ENCODE peak calls at places on chromosome 22, in five cellular contexts. One of them, this sample, is unnamed.

GRCh38 chr22:17905445-17905844 is 118.9 kb downstream of the MICAL3 start:
- DNase-seq in GM23248: no peak
- DNase-seq in keratinocyte: no peak
- DNase-seq in GM12878: no peak
- DNase-seq in neural progenitor cell: no peak
- DNase-seq in this sample: no peak

GRCh38 chr22:39316440-39317083 is 2.9 kb downstream of the RPL3 start:
- DNase-seq in GM23248: peak; percentile 95
- DNase-seq in keratinocyte: peak; percentile 69
- DNase-seq in GM12878: peak; percentile 45
- DNase-seq in neural progenitor cell: peak; percentile 88
- DNase-seq in this sample: peak; percentile 89

GRCh38 chr22:49929553-49929979 is 11.1 kb downstream of the CRELD2 start:
- DNase-seq in GM23248: peak; percentile 73
- DNase-seq in keratinocyte: no peak
- DNase-seq in GM12878: no peak
- DNase-seq in neural progenitor cell: peak; percentile 88
- DNase-seq in this sample: no peak

GRCh38 chr22:32044913-32045312 is 1.9 kb downstream of the SLC5A1 start:
- DNase-seq in GM23248: peak; percentile 2
- DNase-seq in keratinocyte: no peak
- DNase-seq in GM12878: no peak
- DNase-seq in neural progenitor cell: no peak
- DNase-seq in this sample: no peak

GRCh38 chr22:48934446-48934845 is 893.2 kb downstream of the BRD1 start:
- DNase-seq in GM23248: no peak
- DNase-seq in keratinocyte: no peak
- DNase-seq in GM12878: no peak
- DNase-seq in neural progenitor cell: no peak
- DNase-seq in this sample: no peak

GRCh38 chr22:30038219-30038618 is 42.0 kb upstream of the HORMAD2 start:
- DNase-seq in GM23248: peak; percentile 78
- DNase-seq in keratinocyte: no peak
- DNase-seq in GM12878: no peak
- DNase-seq in neural progenitor cell: no peak
- DNase-seq in this sample: peak; percentile 72

GRCh38 chr22:31969789-31970489 is 25.6 kb downstream of the YWHAH start:
- DNase-seq in GM23248: peak; percentile 78
- DNase-seq in keratinocyte: no peak
- DNase-seq in GM12878: no peak
- DNase-seq in neural progenitor cell: peak; percentile 88
- DNase-seq in this sample: peak; percentile 38

GRCh38 chr22:32699686-32700085 is 101.8 kb upstream of the TIMP3 start:
- DNase-seq in GM23248: no peak
- DNase-seq in keratinocyte: no peak
- DNase-seq in GM12878: no peak
- DNase-seq in neural progenitor cell: no peak
- DNase-seq in this sample: no peak

GRCh38 chr22:49807780-49808708 is 19.6 kb downstream of the BRD1 start:
- DNase-seq in GM23248: no peak
- DNase-seq in keratinocyte: no peak
- DNase-seq in GM12878: no peak
- DNase-seq in neural progenitor cell: no peak
- DNase-seq in this sample: peak; percentile 14

GRCh38 chr22:30821863-30822215 is 127.2 kb downstream of the OSBP2 start:
- DNase-seq in GM23248: no peak
- DNase-seq in keratinocyte: no peak
- DNase-seq in GM12878: no peak
- DNase-seq in neural progenitor cell: no peak
- DNase-seq in this sample: no peak

GRCh38 chr22:19871023-19871844 is 16.6 kb upstream of the GNB1L start:
- DNase-seq in GM23248: no peak
- DNase-seq in keratinocyte: no peak
- DNase-seq in GM12878: no peak
- DNase-seq in neural progenitor cell: no peak
- DNase-seq in this sample: no peak

GRCh38 chr22:39336411-39336810 is 13.4 kb upstream of the SYNGR1 start:
- DNase-seq in GM23248: no peak
- DNase-seq in keratinocyte: no peak
- DNase-seq in GM12878: no peak
- DNase-seq in neural progenitor cell: no peak
- DNase-seq in this sample: no peak

GRCh38 chr22:17847360-17848078 is 73.2 kb upstream of the BID start:
- DNase-seq in GM23248: peak; percentile 7
- DNase-seq in keratinocyte: peak; percentile 70
- DNase-seq in GM12878: no peak
- DNase-seq in neural progenitor cell: no peak
- DNase-seq in this sample: peak; percentile 20

GRCh38 chr22:20406686-20407408 is 12.9 kb downstream of the ZNF74 start:
- DNase-seq in GM23248: no peak
- DNase-seq in keratinocyte: no peak
- DNase-seq in GM12878: no peak
- DNase-seq in neural progenitor cell: no peak
- DNase-seq in this sample: no peak

GRCh38 chr22:23287136-23288095 is 107.1 kb downstream of the BCR start:
- DNase-seq in GM23248: no peak
- DNase-seq in keratinocyte: no peak
- DNase-seq in GM12878: no peak
- DNase-seq in neural progenitor cell: no peak
- DNase-seq in this sample: no peak

GRCh38 chr22:23284504-23285033 is 104.3 kb downstream of the BCR start:
- DNase-seq in GM23248: no peak
- DNase-seq in keratinocyte: no peak
- DNase-seq in GM12878: no peak
- DNase-seq in neural progenitor cell: no peak
- DNase-seq in this sample: no peak

GRCh38 chr22:23285236-23285635 is 104.9 kb downstream of the BCR start:
- DNase-seq in GM23248: no peak
- DNase-seq in keratinocyte: no peak
- DNase-seq in GM12878: no peak
- DNase-seq in neural progenitor cell: no peak
- DNase-seq in this sample: no peak

GRCh38 chr22:23285734-23286133 is 105.4 kb downstream of the BCR start:
- DNase-seq in GM23248: no peak
- DNase-seq in keratinocyte: no peak
- DNase-seq in GM12878: no peak
- DNase-seq in neural progenitor cell: no peak
- DNase-seq in this sample: peak; percentile 64

DNA sequence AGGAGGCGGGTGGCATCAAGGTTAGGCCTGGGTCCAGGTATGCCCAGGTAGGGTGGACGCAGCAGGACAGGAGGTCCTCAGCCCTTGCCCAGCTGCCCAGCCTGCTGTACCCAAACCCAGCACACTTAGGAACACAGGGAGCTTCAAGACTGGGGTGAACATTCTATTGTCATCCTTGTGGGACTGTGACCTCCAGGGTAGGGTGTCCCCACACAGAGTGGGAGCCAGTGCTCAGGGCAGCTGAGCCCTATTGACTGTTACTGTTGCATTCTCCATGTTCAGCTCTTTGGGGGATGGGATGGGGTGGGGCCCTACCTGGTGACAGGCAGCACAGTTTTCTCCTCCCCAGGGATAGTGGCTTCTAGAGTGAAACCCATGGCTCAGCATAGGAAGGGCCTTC is 106.0 kb downstream of the BCR start:
- DNase-seq in GM23248: no peak
- DNase-seq in keratinocyte: no peak
- DNase-seq in GM12878: no peak
- DNase-seq in neural progenitor cell: no peak
- DNase-seq in this sample: no peak
- TF ChIP-seq EZH2 in GM23248: no peak
- TF ChIP-seq EZH2 in keratinocyte: no peak
- TF ChIP-seq EZH2 in GM12878: no peak
- TF ChIP-seq EZH2 in neural progenitor cell: no peak
- TF ChIP-seq EZH2 in this sample: no peak

DNA sequence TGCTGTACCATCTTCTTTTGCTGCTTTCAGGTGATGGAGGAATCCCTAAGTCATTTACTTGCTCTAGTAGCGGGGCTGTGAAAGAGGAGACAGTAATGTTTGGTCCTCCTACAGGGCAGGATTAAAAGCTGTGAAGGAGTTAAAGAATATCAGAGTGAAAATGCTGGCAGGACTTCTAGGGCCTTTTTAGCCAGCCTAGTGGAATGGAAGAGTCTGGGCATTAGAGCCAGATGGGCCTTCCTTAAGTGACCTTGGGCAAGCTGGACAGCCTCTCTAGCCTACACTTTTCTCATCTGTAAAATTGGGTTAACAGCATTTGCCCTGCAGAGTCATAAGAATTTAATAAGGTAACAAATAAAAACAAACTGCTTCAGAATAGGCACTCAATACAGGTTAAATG is 114.7 kb downstream of the RBFOX2 start:
- DNase-seq in GM23248: no peak
- DNase-seq in keratinocyte: no peak
- DNase-seq in GM12878: no peak
- DNase-seq in neural progenitor cell: peak; percentile 11
- DNase-seq in this sample: no peak
- H3K9ac ChIP-seq in GM23248: peak overlapping the region; percentile 69
- H3K9ac ChIP-seq in keratinocyte: no peak overlapping the region
- H3K9ac ChIP-seq in GM12878: no peak overlapping the region
- H3K9ac ChIP-seq in neural progenitor cell: no peak overlapping the region
- H3K9ac ChIP-seq in this sample: peak overlapping the region; percentile 66

GRCh38 chr22:41974691-41975290 is 5.5 kb downstream of the SEPTIN3 start:
- DNase-seq in GM23248: no peak
- DNase-seq in keratinocyte: no peak
- DNase-seq in GM12878: no peak
- DNase-seq in neural progenitor cell: no peak
- DNase-seq in this sample: no peak

GRCh38 chr22:41978732-41979131 is 9.5 kb downstream of the SEPTIN3 start:
- DNase-seq in GM23248: no peak
- DNase-seq in keratinocyte: no peak
- DNase-seq in GM12878: no peak
- DNase-seq in neural progenitor cell: no peak
- DNase-seq in this sample: no peak

GRCh38 chr22:41975299-41976069 is 6.2 kb downstream of the SEPTIN3 start:
- DNase-seq in GM23248: no peak
- DNase-seq in keratinocyte: no peak
- DNase-seq in GM12878: no peak
- DNase-seq in neural progenitor cell: no peak
- DNase-seq in this sample: no peak

GRCh38 chr22:41976961-41977566 is 7.8 kb downstream of the SEPTIN3 start:
- DNase-seq in GM23248: peak; percentile 21
- DNase-seq in keratinocyte: no peak
- DNase-seq in GM12878: no peak
- DNase-seq in neural progenitor cell: peak; percentile 42
- DNase-seq in this sample: no peak

DNA sequence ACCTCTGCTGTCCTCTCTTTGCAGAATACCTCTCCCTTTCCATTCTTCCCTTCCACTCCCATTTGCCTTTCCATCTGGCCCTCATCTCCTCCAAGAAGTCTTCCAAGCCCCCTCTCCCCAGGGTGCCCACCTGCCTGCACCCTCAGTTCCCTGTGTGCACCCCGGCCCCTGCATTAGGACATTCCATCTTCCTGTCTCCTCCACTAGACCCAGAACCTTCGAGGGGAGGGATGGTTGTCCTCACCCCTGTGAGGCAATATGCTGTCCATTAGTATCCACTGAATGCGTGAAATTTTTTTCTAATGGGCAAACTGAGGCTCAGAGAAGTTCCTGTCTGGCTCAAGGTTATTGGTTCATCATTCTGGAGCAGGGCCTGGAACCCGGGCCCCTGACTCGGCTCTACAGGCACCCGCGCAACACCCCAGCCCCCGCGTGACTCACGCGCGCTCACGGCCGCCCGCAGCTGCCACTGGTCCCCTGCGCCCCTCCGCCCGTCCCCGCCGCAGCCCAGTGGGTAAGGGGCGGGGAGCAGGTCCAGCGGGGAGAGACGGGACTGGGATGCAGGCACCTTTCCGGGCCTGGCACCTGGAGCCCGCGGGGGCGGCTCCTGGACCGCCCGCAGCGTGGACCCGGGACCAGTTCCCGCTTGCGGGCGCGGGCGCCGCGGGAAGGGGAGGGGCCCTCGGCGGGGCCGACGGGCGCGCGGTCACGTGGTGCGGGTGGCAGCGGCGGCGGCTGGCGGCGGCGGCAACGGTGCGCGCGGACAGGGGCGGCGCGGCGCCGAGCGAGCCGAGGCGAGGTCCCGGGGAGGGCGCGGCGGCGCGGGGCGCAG is 7.0 kb downstream of the SEPTIN3 start:
- DNase-seq in GM23248: peak; percentile 42
- DNase-seq in keratinocyte: no peak
- DNase-seq in GM12878: no peak
- DNase-seq in neural progenitor cell: peak; percentile 81
- DNase-seq in this sample: no peak
- TF ChIP-seq EZH2 in GM23248: no peak
- TF ChIP-seq EZH2 in keratinocyte: peak; percentile 66
- TF ChIP-seq EZH2 in GM12878: no peak
- TF ChIP-seq EZH2 in neural progenitor cell: no peak
- TF ChIP-seq EZH2 in this sample: peak; percentile 48

GRCh38 chr22:37678372-37678771 is 2.9 kb downstream of the LGALS1 start:
- DNase-seq in GM23248: no peak
- DNase-seq in keratinocyte: no peak
- DNase-seq in GM12878: no peak
- DNase-seq in neural progenitor cell: no peak
- DNase-seq in this sample: no peak
- H3K9ac ChIP-seq in GM23248: peak overlapping the region; percentile 85
- H3K9ac ChIP-seq in keratinocyte: no peak overlapping the region
- H3K9ac ChIP-seq in GM12878: no peak overlapping the region
- H3K9ac ChIP-seq in neural progenitor cell: no peak overlapping the region
- H3K9ac ChIP-seq in this sample: peak overlapping the region; percentile 54

GRCh38 chr22:43860831-43861230 is 1.5 kb downstream of the SULT4A1 start:
- DNase-seq in GM23248: no peak
- DNase-seq in keratinocyte: no peak
- DNase-seq in GM12878: no peak
- DNase-seq in neural progenitor cell: no peak
- DNase-seq in this sample: no peak
- TF ChIP-seq EZH2 in GM23248: no peak
- TF ChIP-seq EZH2 in keratinocyte: no peak
- TF ChIP-seq EZH2 in GM12878: no peak
- TF ChIP-seq EZH2 in neural progenitor cell: no peak
- TF ChIP-seq EZH2 in this sample: no peak

DNA sequence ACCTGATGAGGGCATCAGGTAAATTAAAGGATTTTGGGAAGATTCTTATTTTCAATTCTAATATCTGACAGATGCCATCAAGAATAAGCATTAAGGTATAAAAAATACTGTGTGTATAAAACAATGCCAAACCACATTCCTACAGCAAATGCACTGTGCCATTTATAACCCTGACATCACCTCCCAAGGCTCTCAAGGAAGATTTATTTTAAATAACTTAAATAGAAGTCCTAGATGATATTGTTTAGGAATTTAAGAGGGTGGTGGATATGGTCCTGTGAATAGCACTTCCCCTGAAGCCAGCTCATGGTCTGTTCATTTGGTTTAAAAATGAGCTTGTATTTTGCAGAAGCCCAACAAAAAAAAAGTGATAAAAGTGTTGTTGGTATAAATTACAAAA is 32.1 kb downstream of the PPIL2 start:
- DNase-seq in GM23248: peak; percentile 63
- DNase-seq in keratinocyte: no peak
- DNase-seq in GM12878: no peak
- DNase-seq in neural progenitor cell: no peak
- DNase-seq in this sample: peak; percentile 74
- H3K9ac ChIP-seq in GM23248: no peak overlapping the region
- H3K9ac ChIP-seq in keratinocyte: no peak overlapping the region
- H3K9ac ChIP-seq in GM12878: no peak overlapping the region
- H3K9ac ChIP-seq in neural progenitor cell: no peak overlapping the region
- H3K9ac ChIP-seq in this sample: peak overlapping the region; percentile 73

This sample was measured in astrocyte.